ENCODE peak calls at places on chromosomes 2 and 18, in nine cellular contexts. R, V, B, T, H, I, A, N and Z are unnamed samples.

GRCh38 chr2:240405654-240406313 is 29.7 kb upstream of the GPC1 start:
- DNase-seq in R (no peak), V (no peak), B (no peak), T (no peak), H (no peak), I (no peak), A (no peak), N (no peak), Z (no peak)

GRCh38 chr18:2971741-2972552 is 41.0 kb downstream of the LPIN2 start:
- DNase-seq in R (peak), V (no peak), B (peak), T (no peak), H (no peak), I (peak), A (no peak), N (no peak), Z (no peak)

GRCh38 chr2:30206461-30207430 is 24.6 kb upstream of the LBH start:
- DNase-seq in R (no peak), V (no peak), B (no peak), T (no peak), H (no peak), I (peak), A (peak), N (no peak), Z (no peak)

GRCh38 chr2:113757059-113757657 is 716 bp upstream of the SLC35F5 start:
- DNase-seq in R (no peak), V (no peak), B (no peak), T (no peak), H (no peak), I (no peak), A (no peak), N (no peak), Z (no peak)

GRCh38 chr2:37982147-37982582 is 57.1 kb downstream of the RMDN2 start:
- DNase-seq in R (peak), V (peak), B (peak), T (peak), H (peak), I (peak), A (peak), N (no peak), Z (peak)

GRCh38 chr2:97957432-97958183 is 38.1 kb downstream of the TMEM131 start:
- DNase-seq in R (no peak), V (no peak), B (no peak), T (no peak), H (peak), I (no peak), A (no peak), N (no peak), Z (no peak)

GRCh38 chr18:35624140-35624539 is 42.6 kb downstream of the GALNT1 start:
- DNase-seq in R (peak), V (no peak), B (no peak), T (no peak), H (no peak), I (no peak), A (no peak), N (no peak), Z (no peak)

GRCh38 chr2:229901819-229902218 is 20.0 kb downstream of the TRIP12 start:
- DNase-seq in R (no peak), V (peak), B (no peak), T (peak), H (peak), I (peak), A (peak), N (peak), Z (no peak)

GRCh38 chr2:24613154-24613814 is 122.2 kb downstream of the NCOA1 start:
- DNase-seq in R (peak), V (peak), B (peak), T (no peak), H (peak), I (peak), A (peak), N (no peak), Z (no peak)

GRCh38 chr2:223562078-223562477 is 40.1 kb downstream of the SCG2 start:
- DNase-seq in R (no peak), V (no peak), B (no peak), T (no peak), H (no peak), I (no peak), A (no peak), N (no peak), Z (no peak)

GRCh38 chr2:3535794-3536681 is 16.7 kb upstream of the ADI1 start:
- DNase-seq in R (no peak), V (peak), B (peak), T (peak), H (peak), I (peak), A (peak), N (peak), Z (peak)

GRCh38 chr2:74503506-74504475 is 3.7 kb downstream of the PCGF1 start:
- DNase-seq in R (no peak), V (no peak), B (no peak), T (no peak), H (no peak), I (no peak), A (no peak), N (no peak), Z (no peak)

GRCh38 chr2:74507145-74507925 is at the start of gene PCGF1:
- DNase-seq in R (peak), V (peak), B (peak), T (peak), H (peak), I (peak), A (peak), N (peak), Z (peak)

GRCh38 chr2:74507926-74508520 is 528 bp upstream of the PCGF1 start:
- DNase-seq in R (no peak), V (peak), B (no peak), T (peak), H (peak), I (peak), A (no peak), N (no peak), Z (peak)

GRCh38 chr2:74504591-74504990 is 2.9 kb downstream of the PCGF1 start:
- DNase-seq in R (no peak), V (no peak), B (no peak), T (no peak), H (no peak), I (peak), A (no peak), N (no peak), Z (no peak)

DNA sequence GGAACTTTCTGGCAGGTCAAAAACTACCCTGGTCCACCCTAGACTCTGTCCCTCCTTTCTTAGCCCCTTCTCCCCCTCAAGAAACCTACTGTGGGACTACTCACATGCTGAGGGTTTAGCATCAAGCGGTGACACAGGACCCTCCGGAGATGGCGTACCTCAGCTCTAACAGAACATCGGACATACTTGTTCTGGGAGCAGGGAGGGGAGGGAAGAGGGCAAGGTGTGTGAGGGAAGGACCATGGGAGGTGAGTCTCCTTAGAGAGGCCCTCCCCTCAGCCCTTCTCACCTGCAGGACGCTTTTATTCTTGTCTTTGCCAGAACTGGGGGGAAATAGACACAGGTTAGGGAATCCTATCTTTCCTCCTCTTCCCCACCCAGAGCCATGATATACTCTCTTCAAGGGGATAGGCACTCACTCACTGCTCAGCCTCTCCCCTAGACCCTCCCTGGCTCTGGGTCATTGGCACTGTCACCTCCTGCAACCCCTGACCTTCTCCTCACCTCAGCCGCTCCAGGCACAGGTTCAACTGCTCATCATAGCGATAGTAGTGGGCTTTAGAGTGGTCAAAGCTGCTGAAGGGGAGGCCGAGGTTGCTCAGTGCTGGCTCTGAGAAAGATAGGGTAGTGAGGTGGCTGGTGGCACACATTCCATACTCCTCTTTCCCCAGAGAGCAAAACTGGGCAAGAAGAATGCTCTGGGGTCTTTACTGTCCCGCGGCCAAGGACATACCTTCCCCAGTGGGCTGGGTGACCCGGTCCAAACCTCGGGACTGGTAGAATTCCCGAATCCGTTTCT is 1.8 kb downstream of the PCGF1 start:
- DNase-seq in R (no peak), V (no peak), B (no peak), T (no peak), H (no peak), I (no peak), A (no peak), N (no peak), Z (no peak)
- H3K4me3 ChIP-seq in R (no peak), V (peak), B (no peak), T (peak), H (no peak), I (peak), A (peak), N (peak), Z (no peak)

DNA sequence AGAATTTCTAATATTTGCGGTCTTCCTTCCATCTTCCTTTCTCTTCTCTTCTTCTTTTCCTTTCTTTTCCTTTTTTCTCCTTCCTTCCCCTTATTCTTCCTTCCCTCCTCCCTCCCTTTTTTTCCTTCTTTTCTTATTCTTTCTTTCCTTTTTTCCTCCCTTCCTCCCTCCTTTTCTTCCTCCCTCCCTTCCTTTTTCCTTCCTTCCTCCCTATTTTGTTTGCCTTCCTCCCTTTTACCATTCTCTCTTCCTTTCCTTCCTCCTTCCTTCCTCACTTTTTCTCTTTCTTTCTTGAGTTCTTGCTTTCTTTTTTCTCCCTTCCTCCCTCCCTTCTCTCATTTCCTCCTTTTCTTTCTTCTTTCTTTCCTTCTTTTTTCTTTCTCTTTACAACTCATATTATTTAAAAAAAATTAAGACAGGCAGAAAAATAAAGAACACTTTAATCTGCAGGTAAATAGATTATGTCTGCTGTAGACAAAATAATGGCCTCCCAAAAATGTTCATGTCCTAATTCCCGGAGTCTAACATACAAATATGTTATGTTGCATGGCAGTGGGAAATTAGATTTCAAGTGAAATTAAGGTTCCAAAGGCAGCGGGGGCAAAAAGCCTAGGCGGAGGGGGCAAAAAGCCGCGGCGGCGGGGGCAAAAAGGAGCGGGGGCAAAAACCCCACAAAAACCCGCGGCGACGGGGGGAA is 152.4 kb downstream of the ANKRD30BL start:
- DNase-seq in R (no peak), V (no peak), B (no peak), T (no peak), H (no peak), I (no peak), A (no peak), N (no peak), Z (no peak)
- H3K4me3 ChIP-seq in R (no peak), V (no peak), B (peak), T (peak), H (no peak), I (peak), A (no peak), N (peak), Z (no peak)

GRCh38 chr2:28378679-28379392 is 13.8 kb upstream of the FOSL2 start:
- DNase-seq in R (no peak), V (no peak), B (peak), T (no peak), H (no peak), I (no peak), A (no peak), N (no peak), Z (no peak)

GRCh38 chr2:28375236-28375635 is 17.4 kb upstream of the FOSL2 start:
- DNase-seq in R (no peak), V (no peak), B (peak), T (no peak), H (no peak), I (no peak), A (no peak), N (no peak), Z (no peak)

GRCh38 chr2:28377984-28378678 is 14.5 kb upstream of the FOSL2 start:
- DNase-seq in R (no peak), V (no peak), B (peak), T (no peak), H (no peak), I (no peak), A (no peak), N (no peak), Z (peak)

GRCh38 chr2:28375742-28376631 is 16.7 kb upstream of the FOSL2 start:
- DNase-seq in R (no peak), V (no peak), B (peak), T (no peak), H (no peak), I (no peak), A (no peak), N (no peak), Z (no peak)

GRCh38 chr2:28377201-28377816 is 15.3 kb upstream of the FOSL2 start:
- DNase-seq in R (no peak), V (no peak), B (peak), T (no peak), H (no peak), I (no peak), A (no peak), N (no peak), Z (peak)
- H3K4me3 ChIP-seq in R (no peak), V (no peak), B (no peak), T (no peak), H (no peak), I (no peak), A (no peak), N (no peak), Z (no peak)

GRCh38 chr2:47309472-47309951 is 93.4 kb upstream of the MSH2 start:
- DNase-seq in R (no peak), V (no peak), B (no peak), T (no peak), H (no peak), I (no peak), A (no peak), N (no peak), Z (no peak)
- H3K4me3 ChIP-seq in R (peak), V (no peak), B (no peak), T (no peak), H (no peak), I (no peak), A (no peak), N (no peak), Z (no peak)

GRCh38 chr2:96775160-96775559 is 14.5 kb downstream of the CNNM4 start:
- DNase-seq in R (no peak), V (no peak), B (no peak), T (no peak), H (no peak), I (peak), A (no peak), N (no peak), Z (no peak)

GRCh38 chr2:96770451-96770850 is 9.7 kb downstream of the CNNM4 start:
- DNase-seq in R (no peak), V (no peak), B (no peak), T (no peak), H (no peak), I (no peak), A (no peak), N (no peak), Z (no peak)

GRCh38 chr2:96773922-96774321 is 13.2 kb downstream of the CNNM4 start:
- DNase-seq in R (peak), V (no peak), B (no peak), T (no peak), H (no peak), I (no peak), A (no peak), N (no peak), Z (no peak)

GRCh38 chr2:96771792-96772618 is 11.3 kb downstream of the CNNM4 start:
- DNase-seq in R (no peak), V (no peak), B (no peak), T (no peak), H (no peak), I (no peak), A (no peak), N (no peak), Z (no peak)

GRCh38 chr2:96772903-96773675 is 12.4 kb downstream of the CNNM4 start:
- DNase-seq in R (peak), V (no peak), B (no peak), T (no peak), H (no peak), I (no peak), A (no peak), N (no peak), Z (no peak)
- H3K4me3 ChIP-seq in R (peak), V (no peak), B (no peak), T (no peak), H (no peak), I (no peak), A (no peak), N (no peak), Z (no peak)

GRCh38 chr2:196598846-196599245 is 40.7 kb upstream of the CCDC150 start:
- DNase-seq in R (no peak), V (no peak), B (no peak), T (no peak), H (peak), I (peak), A (peak), N (no peak), Z (no peak)
- H3K4me3 ChIP-seq in R (no peak), V (no peak), B (no peak), T (no peak), H (no peak), I (no peak), A (no peak), N (no peak), Z (no peak)